ENCODE peak calls at places on chromosomes 16 and 17, in four cellular contexts. V is HepG2, B is H1, W is K562. A is an unnamed sample.

GRCh38 chr16:68040506-68041288 is 17.6 kb downstream of the DUS2 start:
- DNase-seq in W (peak), V (peak), B (peak), A (peak)

GRCh38 chr17:38336838-38337237 is 6.9 kb downstream of the GPR179 start:
- DNase-seq in B (no peak), V (no peak), W (no peak), A (no peak)

GRCh38 chr17:4548721-4549531 is 6.3 kb downstream of the MYBBP1A start:
- DNase-seq in B (no peak), V (no peak), W (no peak), A (no peak)

GRCh38 chr17:44733753-44734152 is 25.0 kb upstream of the ADAM11 start:
- DNase-seq in W (no peak), B (peak), V (peak), A (peak)

GRCh38 chr16:73432794-73433455 is 385.0 kb upstream of the ZFHX3 start:
- DNase-seq in W (no peak), B (no peak), V (no peak), A (no peak)

GRCh38 chr16:11025120-11025531 is 80.8 kb downstream of the CLEC16A start:
- DNase-seq in V (no peak), W (no peak), B (no peak), A (no peak)

GRCh38 chr17:27408891-27409290 is 47.4 kb upstream of the KSR1 start:
- DNase-seq in B (no peak), V (no peak), W (no peak), A (peak)

GRCh38 chr17:18224428-18225120 is 861 bp upstream of the LLGL1 start:
- DNase-seq in B (peak), V (peak), W (no peak), A (no peak)

GRCh38 chr17:37110816-37111215 is 162.1 kb downstream of the AATF start:
- DNase-seq in W (no peak), V (no peak), B (no peak), A (no peak)

GRCh38 chr16:70696952-70697600 is 11.2 kb upstream of the MTSS2 start:
- DNase-seq in B (no peak), V (no peak), W (no peak), A (no peak)

GRCh38 chr17:4696432-4696796 is 7.5 kb downstream of the PELP1 start:
- DNase-seq in W (no peak), B (no peak), V (no peak), A (no peak)

GRCh38 chr17:76550712-76551615 is 11.1 kb downstream of the PRCD start:
- DNase-seq in V (peak), B (no peak), W (no peak), A (no peak)

GRCh38 chr17:12634789-12635414 is 30.8 kb upstream of the MYOCD start:
- DNase-seq in W (no peak), V (no peak), B (no peak), A (no peak)

GRCh38 chr16:57985204-57986121 is 14.5 kb upstream of the CNGB1 start:
- DNase-seq in V (no peak), W (peak), B (peak), A (no peak)

GRCh38 chr17:2736956-2737355 is 12.5 kb downstream of the CCDC92B start:
- DNase-seq in B (no peak), V (no peak), W (no peak), A (no peak)

GRCh38 chr17:42797067-42798007 is 1.2 kb downstream of the COA3 start:
- DNase-seq in V (peak), B (no peak), W (no peak), A (no peak)

GRCh38 chr17:28744104-28744801 is 442 bp downstream of the TRAF4 start:
- DNase-seq in W (peak), V (peak), B (peak), A (peak)
- TF ChIP-seq POLR2A in W (peak), V (peak), B (no peak), A (no peak)

GRCh38 chr17:73198201-73198929 is 5.5 kb downstream of the COG1 start:
- DNase-seq in W (no peak), B (no peak), V (no peak), A (no peak)

GRCh38 chr17:73197141-73197540 is 4.3 kb downstream of the COG1 start:
- DNase-seq in W (no peak), B (no peak), V (no peak), A (no peak)

GRCh38 chr17:73198930-73199260 is 6.0 kb downstream of the COG1 start:
- DNase-seq in W (no peak), V (no peak), B (no peak), A (no peak)

GRCh38 chr17:73194514-73195222 is 1.8 kb downstream of the COG1 start:
- DNase-seq in B (no peak), V (no peak), W (no peak), A (no peak)

DNA sequence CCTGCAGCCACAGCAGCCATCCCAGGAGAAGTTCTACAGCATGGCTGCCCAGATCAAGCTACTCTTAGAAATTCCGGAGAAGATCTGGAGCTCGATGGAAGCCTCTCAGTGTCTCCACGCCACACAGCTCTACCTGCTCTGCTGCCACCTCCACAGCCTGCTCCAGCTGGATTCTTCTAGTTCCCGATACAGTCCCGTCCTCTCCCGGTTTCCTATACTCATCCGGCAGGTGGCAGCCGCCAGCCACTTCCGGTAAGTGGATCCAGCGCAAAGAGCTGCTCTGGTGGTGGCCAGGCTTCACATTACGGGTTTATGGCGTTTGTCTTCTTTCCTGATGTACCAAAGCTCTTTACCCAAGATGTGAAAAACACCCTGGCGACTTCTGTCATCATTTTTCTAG is 3.6 kb downstream of the COG1 start:
- DNase-seq in W (no peak), B (peak), V (no peak), A (peak)
- TF ChIP-seq MAFK in W (no peak), B (no peak), V (no peak), A (no peak)

DNA sequence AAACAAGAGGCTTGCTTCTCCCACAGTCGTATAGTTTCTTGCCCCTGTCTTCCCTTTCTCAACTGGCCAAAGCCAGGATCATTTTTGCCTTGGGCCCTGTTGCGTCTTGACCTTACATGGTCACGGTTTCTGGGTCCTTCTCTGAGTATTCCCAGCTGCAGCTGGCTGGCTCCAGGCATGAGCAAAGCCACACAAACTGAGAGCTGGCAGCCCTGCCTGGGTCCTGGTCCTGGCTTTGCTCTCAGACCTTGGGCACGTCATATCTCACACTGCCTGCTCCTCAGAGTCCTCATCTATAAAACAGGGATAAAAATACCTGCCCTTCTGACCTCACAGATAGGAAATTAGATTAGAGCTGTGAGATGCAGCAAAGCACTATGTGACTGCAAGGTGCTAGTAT is 277.6 kb downstream of the CBLN1 start:
- DNase-seq in B (no peak), V (no peak), W (no peak), A (no peak)
- TF ChIP-seq EP300 in B (no peak), V (no peak), W (no peak), A (no peak)

GRCh38 chr17:49191917-49192741 is 18.2 kb downstream of the GNGT2 start:
- DNase-seq in V (peak), B (peak), W (peak), A (peak)
- TF ChIP-seq POLR2A in V (no peak), B (peak), W (peak), A (peak)

GRCh38 chr17:77834170-77835115 is 124.1 kb upstream of the TNRC6C start:
- DNase-seq in W (peak), B (no peak), V (peak), A (peak)
- TF ChIP-seq MAFK in W (no peak), B (no peak), V (no peak), A (no peak)

DNA sequence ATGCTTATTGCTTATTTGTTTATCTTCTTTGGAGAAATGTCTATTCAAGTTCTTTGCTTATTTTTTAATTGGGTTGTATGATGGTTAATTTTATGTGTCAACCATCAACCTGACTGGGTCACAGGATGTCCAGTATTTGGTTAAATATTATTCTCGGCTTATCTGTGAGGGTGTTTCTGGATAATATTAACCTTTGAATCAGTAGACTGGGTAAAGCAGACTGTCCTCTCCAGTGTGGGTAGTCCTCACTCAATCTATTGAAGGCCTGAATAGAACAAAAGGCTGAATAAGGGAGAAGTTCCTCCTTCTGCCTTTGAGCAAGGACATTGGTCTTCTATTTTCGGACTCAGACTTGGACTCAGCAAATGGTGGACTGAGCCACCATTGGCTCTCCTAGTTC is 142.0 kb downstream of the SSH2 start:
- DNase-seq in V (no peak), B (no peak), W (no peak), A (no peak)
- TF ChIP-seq EP300 in V (no peak), B (no peak), W (no peak), A (no peak)

DNA sequence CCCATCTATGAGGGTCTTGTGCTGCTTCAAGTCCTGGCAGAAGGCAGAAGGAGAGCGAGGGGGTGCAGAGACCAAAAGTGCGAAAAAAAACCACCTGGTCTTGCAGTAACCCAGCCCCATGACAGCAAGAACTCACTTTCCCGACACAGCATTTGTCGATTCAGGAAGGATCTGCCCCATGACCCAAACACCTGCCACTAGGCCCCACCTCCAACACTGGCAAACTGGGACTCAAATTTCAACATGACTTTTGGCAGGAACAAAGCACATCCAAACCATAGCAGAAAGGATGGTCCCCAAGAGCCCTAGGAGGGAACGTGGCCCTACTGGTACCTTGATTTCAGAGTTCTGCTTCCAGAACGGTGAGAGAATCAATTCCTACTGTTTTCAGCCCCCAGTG is 34.7 kb upstream of the KLHDC4 start:
- DNase-seq in V (no peak), B (no peak), W (no peak), A (no peak)
- TF ChIP-seq POLR2A in V (no peak), B (no peak), W (no peak), A (no peak)

DNA sequence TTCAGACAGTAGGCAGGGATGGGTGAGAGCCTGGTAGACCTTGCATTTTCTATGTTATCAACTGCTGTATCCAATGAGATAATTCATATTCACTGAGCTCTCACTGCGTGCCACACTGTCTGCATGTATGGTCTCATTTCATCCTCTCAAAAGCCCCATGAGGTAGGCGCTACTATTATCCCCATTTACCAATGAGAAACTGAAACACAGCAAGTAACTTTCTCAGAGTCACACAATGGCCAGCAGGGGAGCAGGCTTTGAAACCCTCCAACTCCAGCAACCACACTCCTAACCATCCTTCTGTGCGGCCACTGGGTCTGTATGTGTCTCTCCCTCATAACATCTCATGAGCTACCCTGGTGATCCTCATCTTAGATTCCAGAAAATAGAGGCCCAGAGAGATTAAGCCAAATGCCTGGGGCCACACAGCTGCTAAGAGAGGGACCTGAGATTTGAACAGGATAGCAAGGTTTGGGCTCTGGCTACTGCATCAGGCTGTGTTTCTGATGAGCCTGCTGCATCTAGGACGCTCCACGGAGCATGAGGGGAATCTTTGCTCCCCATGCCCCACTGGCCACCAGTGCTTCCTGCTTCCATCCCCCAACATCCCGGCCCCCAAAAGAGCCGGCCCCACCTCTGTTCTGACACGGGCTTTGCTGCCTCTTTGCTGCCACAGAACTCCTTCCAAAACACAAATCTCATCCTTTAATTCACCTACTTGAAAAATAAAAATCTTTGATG is 3.2 kb downstream of the CCR7 start:
- DNase-seq in B (no peak), W (no peak), V (no peak), A (peak)
- TF ChIP-seq MAFK in B (no peak), W (no peak), V (no peak), A (no peak)

GRCh38 chr17:69503711-69504110 is 89.2 kb downstream of the MAP2K6 start:
- DNase-seq in B (no peak), V (no peak), W (no peak), A (no peak)

GRCh38 chr17:69499301-69499700 is 84.8 kb downstream of the MAP2K6 start:
- DNase-seq in W (no peak), V (no peak), B (no peak), A (no peak)

GRCh38 chr17:69500911-69501429 is 86.5 kb downstream of the MAP2K6 start:
- DNase-seq in B (no peak), W (no peak), V (no peak), A (no peak)

GRCh38 chr17:69502488-69502887 is 88.0 kb downstream of the MAP2K6 start:
- DNase-seq in W (no peak), V (no peak), B (no peak), A (no peak)

DNA sequence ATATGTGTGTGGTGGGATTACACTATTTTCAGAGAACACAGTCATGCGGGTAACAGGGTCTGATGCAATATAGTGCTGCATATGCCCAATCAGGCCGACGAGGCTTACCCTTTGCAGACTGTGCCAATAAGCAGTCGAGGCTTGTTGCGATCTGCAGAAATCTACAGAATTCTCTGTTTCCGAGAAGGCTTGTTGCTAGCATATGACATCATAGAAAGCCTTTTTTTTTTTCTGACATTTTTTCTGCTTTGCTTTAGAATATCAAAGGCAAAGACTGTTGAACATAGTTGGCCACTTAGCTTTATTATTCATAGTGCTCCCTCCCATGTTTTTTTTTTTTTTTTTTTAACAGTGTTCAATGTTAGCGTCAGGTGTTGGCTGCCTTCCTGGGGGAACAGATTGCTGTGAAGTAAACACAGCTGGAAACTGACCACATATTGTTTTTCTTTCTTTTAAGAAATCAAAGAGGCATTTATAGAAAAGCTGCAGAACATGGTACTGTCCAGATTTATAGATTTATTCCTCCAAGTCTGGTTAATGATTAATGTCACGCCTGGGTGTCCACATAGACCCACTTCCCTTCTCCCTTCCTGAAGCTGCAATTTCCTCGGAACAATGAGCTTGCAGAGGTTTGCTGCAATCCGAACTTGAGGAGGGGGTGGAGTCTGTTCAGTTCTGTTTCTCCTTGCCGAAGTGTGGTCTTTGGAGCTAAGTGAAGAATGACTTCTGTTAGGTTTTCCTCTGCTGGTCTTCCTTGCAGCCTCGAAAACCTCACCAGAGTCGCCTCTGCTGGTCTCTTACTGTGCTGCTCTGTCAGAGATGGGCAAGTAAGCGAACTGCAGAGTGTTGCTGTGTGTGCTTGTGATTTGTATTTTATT is 87.3 kb downstream of the MAP2K6 start:
- DNase-seq in B (no peak), V (peak), W (no peak), A (peak)
- TF ChIP-seq EP300 in B (no peak), V (no peak), W (no peak), A (no peak)